ENCODE peak calls at places on chromosomes 11 and 22, in six cellular contexts. E is naive thymus-derived CD4-positive, alpha-beta T cell; Z is heart left ventricle; B is body of pancreas; M is GM23248; N is SJSA1. J is an unnamed sample.

GRCh38 chr11:45754261-45754709 is 50.7 kb upstream of the SLC35C1 start:
- DNase-seq in E (no peak), B (peak), M (no peak), Z (peak), N (no peak), J (no peak)

GRCh38 chr11:102071497-102072472 is 24.5 kb downstream of the CFAP300 start:
- DNase-seq in N (no peak), Z (no peak), E (no peak), B (no peak), M (no peak), J (no peak)

GRCh38 chr11:1920128-1920908 is 815 bp downstream of the TNNT3 start:
- DNase-seq in E (no peak), M (no peak), B (no peak), N (no peak), Z (no peak), J (peak)

GRCh38 chr11:110892741-110893285 is 180.6 kb upstream of the ARHGAP20 start:
- DNase-seq in Z (no peak), E (no peak), M (peak), N (no peak), B (no peak), J (no peak)

GRCh38 chr11:124482362-124483147 is 37.1 kb upstream of the OR8B8 start:
- DNase-seq in E (no peak), B (no peak), N (no peak), Z (no peak), M (peak), J (no peak)

GRCh38 chr11:762421-763072 is 14.7 kb downstream of the GATD1 start:
- DNase-seq in E (no peak), B (peak), Z (no peak), M (peak), N (peak), J (peak)

GRCh38 chr22:41857160-41857859 is 24.4 kb downstream of the SREBF2 start:
- DNase-seq in M (peak), E (peak), Z (peak), N (peak), B (peak), J (no peak)

GRCh38 chr11:107741044-107741823 is 29.4 kb upstream of the SLN start:
- DNase-seq in E (no peak), Z (no peak), M (peak), N (no peak), B (no peak), J (peak)

GRCh38 chr11:68810164-68810563 is 31.6 kb downstream of the CPT1A start:
- DNase-seq in N (no peak), B (peak), M (no peak), E (no peak), Z (peak), J (no peak)

GRCh38 chr11:9137293-9138132 is 46.1 kb upstream of the SCUBE2 start:
- DNase-seq in N (peak), E (peak), B (peak), Z (peak), M (peak), J (peak)

GRCh38 chr11:27293500-27294417 is 69.3 kb downstream of the CCDC34 start:
- DNase-seq in B (no peak), E (no peak), N (peak), Z (no peak), M (peak), J (no peak)

GRCh38 chr22:31272522-31273446 is 19.5 kb downstream of the PIK3IP1 start:
- DNase-seq in M (peak), N (peak), E (peak), B (peak), Z (no peak), J (no peak)

GRCh38 chr11:67274768-67275605 is 8.7 kb downstream of the GRK2 start:
- DNase-seq in M (no peak), Z (peak), B (peak), E (no peak), N (no peak), J (peak)

GRCh38 chr11:62595124-62595523 is 3.8 kb upstream of the TUT1 start:
- DNase-seq in E (no peak), M (no peak), N (no peak), Z (no peak), B (no peak), J (no peak)

GRCh38 chr11:120112174-120112796 is 25.6 kb downstream of the TRIM29 start:
- DNase-seq in E (no peak), M (no peak), B (no peak), Z (no peak), N (no peak), J (peak)

GRCh38 chr11:43868852-43869567 is 11.6 kb upstream of the ALKBH3 start:
- DNase-seq in Z (no peak), M (peak), E (peak), N (no peak), B (no peak), J (peak)

GRCh38 chr11:22633354-22633902 is 7.8 kb upstream of the FANCF start:
- DNase-seq in M (no peak), Z (no peak), E (no peak), B (no peak), N (no peak), J (no peak)

GRCh38 chr11:83734120-83734519 is 448.0 kb upstream of the CCDC90B start:
- DNase-seq in M (no peak), E (no peak), B (no peak), N (no peak), Z (no peak), J (no peak)

GRCh38 chr11:64181506-64182411 is 4.2 kb upstream of the STIP1 start:
- DNase-seq in M (peak), N (peak), B (peak), Z (peak), E (no peak), J (peak)

GRCh38 chr11:120168960-120169681 is 31.2 kb upstream of the TRIM29 start:
- DNase-seq in E (peak), M (peak), Z (peak), N (no peak), B (peak), J (peak)

GRCh38 chr11:45248501-45249011 is 37.6 kb downstream of the SYT13 start:
- DNase-seq in M (no peak), N (no peak), E (no peak), B (no peak), Z (no peak), J (no peak)

GRCh38 chr11:36475192-36475591 is 34.9 kb downstream of the TRAF6 start:
- DNase-seq in N (no peak), M (peak), E (no peak), Z (no peak), B (no peak), J (no peak)

GRCh38 chr11:59182457-59183151 is 10.7 kb downstream of the DTX4 start:
- DNase-seq in E (peak), M (no peak), N (no peak), Z (no peak), B (peak), J (no peak)

GRCh38 chr11:133228406-133229330 is 303.6 kb downstream of the OPCML start:
- DNase-seq in B (peak), M (no peak), N (no peak), E (no peak), Z (no peak), J (no peak)

GRCh38 chr11:15493066-15493465 is 378.3 kb downstream of the INSC start:
- DNase-seq in N (no peak), M (no peak), E (no peak), B (no peak), Z (no peak), J (no peak)

GRCh38 chr11:10307411-10308207 is 2.7 kb downstream of the ADM start:
- DNase-seq in E (peak), M (peak), B (peak), Z (peak), N (peak), J (peak)

GRCh38 chr11:120801801-120802689 is 221.9 kb upstream of the TBCEL start:
- DNase-seq in N (peak), B (peak), M (peak), E (peak), Z (peak), J (no peak)

GRCh38 chr11:33802414-33802950 is 28.2 kb upstream of the FBXO3 start:
- DNase-seq in Z (peak), E (peak), B (peak), M (peak), N (peak), J (peak)

GRCh38 chr11:2582958-2583604 is 116.7 kb downstream of the KCNQ1OT1 start:
- DNase-seq in B (no peak), Z (peak), N (no peak), E (no peak), M (no peak), J (peak)

GRCh38 chr22:44311855-44312170 is 938 bp downstream of the SHISAL1 start:
- DNase-seq in Z (no peak), M (peak), E (no peak), B (no peak), N (no peak), J (peak)

GRCh38 chr11:97751405-97751804 is 1269.3 kb upstream of the CNTN5 start:
- DNase-seq in E (no peak), N (no peak), B (peak), Z (peak), M (no peak), J (no peak)

GRCh38 chr11:116694815-116695590 is 77.8 kb downstream of the BUD13 start:
- DNase-seq in E (no peak), B (no peak), Z (no peak), N (no peak), M (no peak), J (no peak)

GRCh38 chr11:62732830-62733229 is 4.5 kb downstream of the TTC9C start:
- DNase-seq in M (peak), Z (no peak), N (no peak), E (peak), B (no peak), J (no peak)

GRCh38 chr11:26841818-26842457 is 120.1 kb upstream of the SLC5A12 start:
- DNase-seq in N (no peak), Z (no peak), E (no peak), M (peak), B (no peak), J (no peak)

GRCh38 chr11:95398437-95399112 is 167.6 kb upstream of the SESN3 start:
- DNase-seq in Z (no peak), E (no peak), M (no peak), N (no peak), B (no peak), J (no peak)

GRCh38 chr11:106241601-106242257 is 164.3 kb downstream of the AASDHPPT start:
- DNase-seq in E (no peak), Z (no peak), M (no peak), B (no peak), N (no peak), J (no peak)

GRCh38 chr22:49019737-49020136 is 807.9 kb downstream of the BRD1 start:
- DNase-seq in N (peak), B (no peak), Z (no peak), E (no peak), M (no peak), J (no peak)

GRCh38 chr11:4539603-4540219 is 5.3 kb upstream of the OR52M1 start:
- DNase-seq in E (peak), Z (peak), N (peak), B (peak), M (peak), J (peak)

GRCh38 chr22:49599039-49599438 is 228.6 kb downstream of the BRD1 start:
- DNase-seq in B (no peak), Z (no peak), N (no peak), M (no peak), E (no peak), J (peak)

GRCh38 chr11:46295312-46295995 is 18.0 kb downstream of the CREB3L1 start:
- DNase-seq in N (peak), E (peak), B (peak), M (peak), Z (peak), J (peak)

GRCh38 chr11:117715801-117716200 is 81.2 kb downstream of the DSCAML1 start:
- DNase-seq in E (no peak), B (no peak), N (no peak), M (no peak), Z (no peak), J (no peak)
- H3K27ac ChIP-seq in E (no peak), B (peak), N (no peak), M (no peak), Z (no peak), J (no peak)

DNA sequence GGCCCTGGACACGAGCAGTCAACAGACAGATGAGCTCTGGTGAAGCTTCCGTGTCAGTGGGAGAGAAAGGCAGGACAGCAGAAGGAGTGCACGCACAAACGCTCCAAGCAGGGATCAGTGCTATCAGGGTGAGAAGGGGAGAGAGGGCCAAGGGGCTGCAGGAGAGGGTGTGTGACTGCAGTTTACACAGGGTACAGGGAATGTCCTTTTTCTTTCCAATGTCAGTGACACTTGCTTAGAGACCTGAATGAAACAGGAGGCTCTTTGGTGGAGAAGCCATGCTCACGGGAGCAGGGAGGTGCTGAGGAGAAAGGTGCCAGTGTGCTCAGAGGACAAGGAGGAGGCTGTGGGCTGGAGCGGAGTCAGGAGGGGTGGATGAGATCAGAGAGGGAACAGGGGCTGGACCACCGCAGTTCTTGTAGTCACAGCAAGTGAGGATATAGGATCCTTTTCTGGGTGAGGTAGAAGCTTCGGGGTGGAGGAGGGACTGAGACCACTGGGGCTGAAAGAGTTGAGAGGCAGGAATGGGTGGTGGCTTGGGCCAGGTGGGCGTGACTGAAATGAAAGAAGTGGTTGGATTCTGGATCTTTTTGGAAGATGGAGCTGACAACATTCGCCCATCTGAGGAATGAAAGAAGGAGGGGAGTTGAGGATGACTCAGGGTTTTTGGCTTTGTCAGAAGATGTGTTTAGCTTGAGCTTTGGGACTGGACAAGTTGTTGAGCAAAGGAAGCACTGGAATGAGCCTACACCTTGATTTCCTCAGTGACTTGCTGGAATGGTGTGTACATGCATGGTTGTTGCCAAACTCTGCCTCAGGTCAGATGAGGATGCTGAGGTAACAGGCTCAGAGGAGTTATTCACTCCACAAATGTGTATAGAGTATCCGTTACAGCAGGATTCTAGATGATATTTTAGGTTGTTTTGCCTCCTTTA is 87.9 kb downstream of the ADAMTS15 start:
- DNase-seq in Z (no peak), E (no peak), M (peak), N (no peak), B (no peak), J (no peak)
- H3K27ac ChIP-seq in Z (no peak), E (no peak), M (no peak), N (no peak), B (no peak), J (no peak)

GRCh38 chr22:20536590-20537324 is 29.3 kb downstream of the MED15 start:
- DNase-seq in E (no peak), M (no peak), B (no peak), Z (peak), N (no peak), J (no peak)
- H3K27ac ChIP-seq in E (no peak), M (peak), B (no peak), Z (no peak), N (no peak), J (no peak)

DNA sequence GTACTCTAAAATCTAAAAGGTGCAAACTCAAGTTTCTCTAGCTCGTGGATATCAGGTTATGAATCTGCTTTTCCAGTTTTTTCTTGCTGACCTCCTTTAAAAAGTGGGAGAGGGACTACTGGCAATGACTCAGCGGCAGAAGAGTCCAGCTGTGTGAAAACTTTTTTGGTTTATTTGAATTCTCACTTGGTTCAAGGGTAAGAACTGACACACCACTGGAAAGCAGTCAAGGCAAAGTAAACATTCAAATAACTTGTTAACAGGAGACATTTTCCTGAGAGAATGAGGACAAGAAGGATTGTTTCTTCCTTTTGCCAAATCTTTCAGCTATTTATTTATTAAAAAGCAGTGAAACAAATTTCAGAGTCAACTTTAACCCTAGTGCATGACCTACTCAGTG is 36.1 kb downstream of the CDON start:
- DNase-seq in E (no peak), Z (no peak), M (no peak), N (no peak), B (no peak), J (no peak)
- H3K27ac ChIP-seq in E (no peak), Z (no peak), M (no peak), N (no peak), B (no peak), J (no peak)